ENCODE peak calls at places on chromosomes 4 and X, in six cellular contexts. W is IMR-90; G is endodermal cell; E is aorta; C is SK-N-SH; Y is CD4-positive, alpha-beta T cell. I is an unnamed sample. For H3K9me3, the result is how much of the 10 kb centered on the place peaks cover.

GRCh38 chrX:105299286-105299685 is 78.8 kb upstream of the TEX13A start:
- DNase-seq in W (no peak), G (no peak), E (no peak), C (no peak), Y (no peak), I (no peak)

GRCh38 chr4:3518941-3519340 is 13.3 kb downstream of the LRPAP1 start:
- DNase-seq in W (no peak), G (no peak), E (peak), C (no peak), Y (no peak), I (peak)

GRCh38 chr4:59091376-59092142 is 1981.4 kb upstream of the IGFBP7 start:
- DNase-seq in W (no peak), G (peak), E (no peak), C (no peak), Y (no peak), I (peak)

GRCh38 chr4:125434136-125434535 is 119.4 kb downstream of the FAT4 start:
- DNase-seq in W (peak), G (no peak), E (no peak), C (no peak), Y (no peak), I (no peak)

GRCh38 chrX:136747003-136747986 is 33.4 kb downstream of the ARHGEF6 start:
- DNase-seq in W (no peak), G (no peak), E (no peak), C (no peak), Y (no peak), I (no peak)

GRCh38 chr4:166422475-166422874 is 549.4 kb downstream of the TLL1 start:
- DNase-seq in W (peak), G (no peak), E (no peak), C (no peak), Y (no peak), I (no peak)

GRCh38 chr4:177105526-177105925 is 204.1 kb upstream of the NEIL3 start:
- DNase-seq in W (no peak), G (no peak), E (no peak), C (no peak), Y (no peak), I (no peak)

GRCh38 chr4:145819246-145820181 is 119.1 kb downstream of the ZNF827 start:
- DNase-seq in W (no peak), G (no peak), E (no peak), C (no peak), Y (no peak), I (no peak)

GRCh38 chrX:13689519-13690211 is 737 bp downstream of the RAB9A start:
- DNase-seq in W (peak), G (no peak), E (no peak), C (no peak), Y (no peak), I (no peak)

GRCh38 chr4:6221851-6222760 is 21.8 kb upstream of the JAKMIP1 start:
- DNase-seq in W (no peak), G (peak), E (no peak), C (peak), Y (no peak), I (peak)

GRCh38 chr4:140673729-140674128 is 82.5 kb downstream of the TBC1D9 start:
- DNase-seq in W (peak), G (no peak), E (no peak), C (peak), Y (no peak), I (no peak)

GRCh38 chrX:124842205-124842604 is 477.5 kb upstream of the TEX13C start:
- DNase-seq in W (no peak), G (no peak), E (no peak), C (no peak), Y (no peak), I (no peak)

GRCh38 chrX:11908371-11908770 is 150.3 kb downstream of the MSL3 start:
- DNase-seq in W (no peak), G (peak), E (no peak), C (peak), Y (no peak), I (peak)

GRCh38 chr4:174496631-174497442 is 25.5 kb downstream of the HPGD start:
- DNase-seq in W (no peak), G (no peak), E (no peak), C (no peak), Y (no peak), I (no peak)

DNA sequence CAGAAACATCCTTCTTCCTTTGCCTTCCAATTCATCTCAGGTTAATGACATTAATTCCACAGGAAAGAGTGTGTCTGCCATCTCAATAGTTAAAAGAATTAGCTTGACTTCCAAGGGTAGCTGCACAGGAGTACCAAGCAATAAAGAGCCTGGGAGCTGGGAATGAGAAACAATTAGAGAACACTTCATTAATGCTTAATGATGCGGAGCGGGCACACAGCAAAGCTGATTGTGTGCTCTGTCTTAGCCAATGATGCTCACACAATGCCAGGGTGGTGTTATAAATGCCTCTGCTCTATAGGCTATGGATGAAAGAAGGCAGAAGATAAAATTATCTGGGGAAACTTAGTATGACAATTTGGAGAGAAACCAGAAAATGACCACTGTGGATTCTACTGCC is 1052.5 kb upstream of the LCORL start:
- DNase-seq in W (no peak), G (no peak), E (no peak), C (no peak), Y (no peak), I (no peak)
- H3K9me3 ChIP-seq in W (under half), G (under half), E (under half), C (under half), Y (under half), I (under half)

GRCh38 chr4:19615086-19615689 is 636.5 kb upstream of the SLIT2 start:
- DNase-seq in W (no peak), G (no peak), E (no peak), C (no peak), Y (no peak), I (no peak)
- H3K9me3 ChIP-seq in W (under half), G (under half), E (under half), C (under half), Y (under half), I (under half)

GRCh38 chrX:40172169-40172979 is 74.6 kb upstream of the BCOR start:
- DNase-seq in W (peak), G (peak), E (peak), C (no peak), Y (no peak), I (peak)
- H3K9me3 ChIP-seq in W (under half), G (under half), E (under half), C (under half), Y (under half), I (under half)

GRCh38 chr4:653831-654525 is 20.1 kb downstream of the ATP5ME start:
- DNase-seq in W (no peak), G (no peak), E (peak), C (no peak), Y (no peak), I (no peak)
- H3K9me3 ChIP-seq in W (under half), G (under half), E (under half), C (under half), Y (under half), I (under half)

DNA sequence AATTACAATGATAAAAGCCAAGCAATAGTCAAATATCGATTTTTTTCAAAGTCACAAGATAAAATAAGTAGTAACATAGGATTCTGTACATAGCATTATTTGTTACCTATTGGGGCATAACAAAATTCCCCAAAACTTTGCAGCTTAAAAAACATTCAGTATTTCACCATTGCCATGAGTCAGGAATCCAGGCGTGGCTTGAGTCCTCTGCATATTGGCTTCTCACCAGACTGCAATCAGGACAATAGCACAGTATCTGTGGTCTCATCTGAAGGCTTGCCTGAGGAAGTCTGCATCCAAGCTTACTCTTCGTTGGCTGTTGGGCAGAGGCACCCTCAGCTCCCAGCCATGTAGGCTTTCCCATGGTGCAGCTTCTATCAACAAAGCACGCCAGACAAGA is 6.2 kb upstream of the CTBP1 start:
- DNase-seq in W (no peak), G (no peak), E (no peak), C (no peak), Y (no peak), I (no peak)
- H3K9me3 ChIP-seq in W (under half), G (half or more), E (under half), C (under half), Y (under half), I (under half)

DNA sequence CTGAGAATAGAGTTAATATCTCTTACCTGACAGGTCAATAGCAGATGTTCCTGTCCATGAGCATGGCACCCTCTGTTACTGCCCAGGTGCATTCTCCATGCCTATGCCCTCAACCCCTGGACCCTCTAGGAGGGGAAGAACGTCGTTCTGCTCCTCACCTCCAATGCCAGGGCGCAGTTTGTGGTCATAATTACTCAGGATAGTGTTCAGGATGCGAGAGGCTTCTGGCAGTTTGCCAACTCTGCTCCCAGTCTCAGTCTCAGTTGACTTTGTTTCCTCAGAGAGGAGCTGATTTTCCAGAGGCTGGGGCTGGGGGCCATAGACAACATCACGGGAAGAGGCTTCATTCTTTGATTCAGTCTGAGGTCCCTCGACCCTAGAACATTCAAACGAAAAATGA is 4.4 kb downstream of the GABRE start:
- DNase-seq in W (no peak), G (no peak), E (no peak), C (no peak), Y (no peak), I (no peak)
- H3K9me3 ChIP-seq in W (under half), G (under half), E (under half), C (under half), Y (under half), I (under half)